ENCODE peak calls at places on chromosome 18, in ten cellular contexts. Q is stimulated activated CD4-positive, alpha-beta T cell treated with anti-CD3 and anti-CD28 coated beads, Interleukin-12 subunit alpha, Interleukin-12 subunit beta, amount 100 ng/mL, for 4 hours; J is caudate nucleus; S is adipocyte; Z is right lobe of liver; T is endodermal cell; M is stimulated activated CD8-positive, alpha-beta memory T cell treated with anti-CD3 and anti-CD28 coated beads, Interleukin-15, amount 100 ng/mL, for 48 hours; Y is effector memory CD8-positive, alpha-beta T cell; E is HT-29; B is CD8-positive, alpha-beta T cell. C is an unnamed sample.

GRCh38 chr18:35045121-35045520 is 3.9 kb downstream of the MAPRE2 start:
- DNase-seq in Q (no peak), J (no peak), S (peak; percentile 32), Z (no peak), T (no peak), M (no peak), Y (no peak), E (no peak), B (no peak), C (no peak)

GRCh38 chr18:59672125-59672769 is 25.0 kb downstream of the CCBE1 start:
- DNase-seq in Q (no peak), J (no peak), S (no peak), Z (no peak), T (no peak), M (no peak), Y (no peak), E (no peak), B (no peak), C (no peak)

GRCh38 chr18:7452331-7452730 is 114.8 kb upstream of the PTPRM start:
- DNase-seq in Q (no peak), J (no peak), S (peak; percentile 24), Z (no peak), T (peak; percentile 86), M (no peak), Y (no peak), E (peak; percentile 47), B (no peak), C (no peak)

GRCh38 chr18:46097378-46097852 is 681 bp downstream of the ATP5F1A start:
- DNase-seq in Q (no peak), J (no peak), S (no peak), Z (no peak), T (no peak), M (no peak), Y (no peak), E (peak; percentile 7), B (no peak), C (no peak)

GRCh38 chr18:64103979-64104378 is 44.9 kb downstream of the LINC00305 start:
- DNase-seq in Q (no peak), J (no peak), S (no peak), Z (no peak), T (peak; percentile 71), M (no peak), Y (no peak), E (peak; percentile 54), B (no peak), C (no peak)

GRCh38 chr18:79560042-79560860 is 119.4 kb upstream of the CTDP1 start:
- DNase-seq in Q (no peak), J (no peak), S (no peak), Z (peak; percentile 10), T (peak; percentile 32), M (no peak), Y (no peak), E (no peak), B (no peak), C (no peak)

GRCh38 chr18:77131652-77132368 is 773 bp downstream of the MBP start:
- DNase-seq in Q (peak; percentile 35), J (no peak), S (peak; percentile 34), Z (peak; percentile 84), T (peak; percentile 84), M (no peak), Y (no peak), E (peak; percentile 49), B (peak; percentile 37), C (no peak)

GRCh38 chr18:13437034-13437433 is 218.5 kb downstream of the LDLRAD4 start:
- DNase-seq in Q (no peak), J (no peak), S (no peak), Z (no peak), T (no peak), M (no peak), Y (no peak), E (no peak), B (no peak), C (no peak)

GRCh38 chr18:48806551-48807261 is 144.1 kb downstream of the SMAD7 start:
- DNase-seq in Q (no peak), J (no peak), S (peak; percentile 35), Z (no peak), T (peak; percentile 48), M (no peak), Y (peak; percentile 20), E (no peak), B (peak; percentile 24), C (peak; percentile 68)

GRCh38 chr18:74242451-74243096 is 49.2 kb downstream of the CYB5A start:
- DNase-seq in Q (no peak), J (no peak), S (no peak), Z (peak; percentile 73), T (no peak), M (no peak), Y (no peak), E (peak; percentile 40), B (no peak), C (no peak)

GRCh38 chr18:5237723-5238370 is 40.8 kb upstream of the AKAIN1 start:
- DNase-seq in Q (peak; percentile 87), J (peak; percentile 85), S (peak; percentile 96), Z (peak; percentile 90), T (peak; percentile 95), M (peak; percentile 79), Y (peak; percentile 80), E (peak; percentile 90), B (peak; percentile 85), C (peak; percentile 67)

GRCh38 chr18:44178476-44178875 is 502.2 kb upstream of the SETBP1 start:
- DNase-seq in Q (no peak), J (no peak), S (no peak), Z (no peak), T (no peak), M (no peak), Y (no peak), E (no peak), B (no peak), C (no peak)

GRCh38 chr18:44579028-44579692 is 101.5 kb upstream of the SETBP1 start:
- DNase-seq in Q (no peak), J (no peak), S (peak; percentile 39), Z (no peak), T (peak; percentile 65), M (no peak), Y (peak; percentile 2), E (peak; percentile 1), B (no peak), C (no peak)

GRCh38 chr18:6362559-6363129 is 52.1 kb downstream of the L3MBTL4 start:
- DNase-seq in Q (no peak), J (no peak), S (no peak), Z (no peak), T (no peak), M (no peak), Y (no peak), E (no peak), B (no peak), C (no peak)

C was measured in T-helper 1 cell.